ENCODE peak calls at places on chromosomes 4 and X, in ten cellular contexts. S is BE2C, Q is kidney epithelial cell, E is brain microvascular endothelial cell, D is IMR-90, C is upper lobe of left lung, X is HCT116, I is breast epithelium, T is lung, Y is keratinocyte. M is an unnamed sample.

GRCh38 chr4:90328558-90328957 is 201.4 kb downstream of the CCSER1 start:
- DNase-seq in S (peak; percentile 85), Q (no peak), E (no peak), D (peak; percentile 4), C (no peak), X (peak; percentile 44), I (no peak), T (no peak), Y (no peak), M (no peak)

GRCh38 chr4:120927758-120928409 is 5.4 kb upstream of the PRDM5 start:
- DNase-seq in S (no peak), Q (no peak), E (no peak), D (no peak), C (no peak), X (no peak), I (no peak), T (no peak), Y (no peak), M (no peak)

GRCh38 chrX:119427024-119427794 is 28.1 kb downstream of the SLC25A43 start:
- DNase-seq in S (no peak), Q (no peak), E (peak; percentile 25), D (peak; percentile 34), C (no peak), X (no peak), I (peak; percentile 28), T (no peak), Y (no peak), M (peak; percentile 38)

GRCh38 chr4:122500852-122501501 is 44.5 kb upstream of the IL2 start:
- DNase-seq in S (no peak), Q (no peak), E (peak; percentile 66), D (no peak), C (no peak), X (no peak), I (no peak), T (no peak), Y (no peak), M (no peak)

GRCh38 chr4:121791481-121791880 is 9.6 kb upstream of the EXOSC9 start:
- DNase-seq in S (no peak), Q (no peak), E (peak; percentile 79), D (peak; percentile 88), C (no peak), X (no peak), I (no peak), T (no peak), Y (no peak), M (no peak)

GRCh38 chrX:56314334-56314733 is 82.2 kb downstream of the KLF8 start:
- DNase-seq in S (no peak), Q (no peak), E (no peak), D (no peak), C (no peak), X (no peak), I (no peak), T (no peak), Y (no peak), M (no peak)

GRCh38 chrX:25131055-25131454 is 115.3 kb upstream of the ARX start:
- DNase-seq in S (no peak), Q (no peak), E (peak; percentile 2), D (peak; percentile 3), C (no peak), X (no peak), I (no peak), T (no peak), Y (no peak), M (no peak)

GRCh38 chrX:36609653-36610585 is 398.2 kb upstream of the FAM47C start:
- DNase-seq in S (no peak), Q (no peak), E (no peak), D (peak; percentile 1), C (no peak), X (no peak), I (no peak), T (no peak), Y (no peak), M (no peak)

GRCh38 chr4:122583906-122584305 is 37.0 kb downstream of the IL21 start:
- DNase-seq in S (no peak), Q (no peak), E (no peak), D (peak; percentile 21), C (peak; percentile 16), X (no peak), I (peak; percentile 27), T (no peak), Y (no peak), M (peak; percentile 32)

GRCh38 chrX:9646471-9647038 is 119.1 kb downstream of the GPR143 start:
- DNase-seq in S (no peak), Q (no peak), E (no peak), D (peak; percentile 36), C (no peak), X (no peak), I (no peak), T (no peak), Y (no peak), M (no peak)

GRCh38 chr4:155809835-155810234 is 51.0 kb downstream of the GUCY1B1 start:
- DNase-seq in S (no peak), Q (no peak), E (peak; percentile 67), D (peak; percentile 92), C (no peak), X (peak; percentile 85), I (no peak), T (no peak), Y (no peak), M (no peak)

GRCh38 chrX:124208675-124209074 is 123.8 kb upstream of the TEX13D start:
- DNase-seq in S (no peak), Q (no peak), E (no peak), D (no peak), C (no peak), X (no peak), I (no peak), T (no peak), Y (no peak), M (no peak)

GRCh38 chr4:6362243-6362885 is 92.7 kb downstream of the WFS1 start:
- DNase-seq in S (no peak), Q (no peak), E (no peak), D (no peak), C (no peak), X (no peak), I (no peak), T (no peak), Y (no peak), M (no peak)

GRCh38 chr4:95547708-95548471 is 883 bp downstream of the UNC5C start:
- DNase-seq in S (peak; percentile 42), Q (no peak), E (peak; percentile 9), D (no peak), C (peak; percentile 47), X (no peak), I (no peak), T (no peak), Y (no peak), M (peak; percentile 68)

GRCh38 chr4:147787204-147787603 is 55.3 kb downstream of the ARHGAP10 start:
- DNase-seq in S (no peak), Q (no peak), E (peak; percentile 53), D (peak; percentile 68), C (no peak), X (no peak), I (no peak), T (no peak), Y (no peak), M (no peak)

DNA sequence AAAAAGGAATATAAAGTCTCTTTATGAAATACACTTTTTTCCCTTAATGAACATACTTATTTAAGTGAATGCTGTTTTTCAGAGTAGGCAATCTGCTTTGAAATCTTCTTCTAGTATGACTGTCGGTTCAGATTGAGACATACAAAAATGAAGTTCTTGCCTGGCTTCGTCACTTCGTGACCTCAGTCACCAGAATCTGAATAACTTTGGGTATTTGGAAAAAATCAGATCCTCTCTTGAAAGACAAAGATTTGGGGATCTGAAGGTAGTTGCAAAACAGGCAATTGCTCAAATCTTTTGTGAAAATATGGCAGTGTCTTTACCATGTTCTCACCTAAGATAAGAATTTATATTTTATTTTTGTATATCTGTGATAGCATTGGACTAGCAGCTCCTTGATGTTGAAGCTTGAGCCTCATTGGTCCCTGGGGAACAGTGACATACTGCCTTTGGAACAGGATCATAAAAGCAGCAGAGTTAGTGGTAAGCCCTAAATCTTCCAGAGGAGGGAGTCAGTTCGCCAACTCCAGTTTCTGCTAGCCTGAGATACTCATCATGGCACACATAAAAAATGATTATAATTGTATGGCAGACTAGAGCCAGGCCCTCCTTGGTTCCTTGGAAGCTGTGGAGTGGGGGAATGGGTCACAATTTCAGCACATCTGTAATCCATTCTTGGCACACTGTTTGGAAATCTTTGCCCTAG is 4.9 kb downstream of the ARFIP1 start:
- DNase-seq in S (peak; percentile 75), Q (no peak), E (peak; percentile 53), D (peak; percentile 40), C (no peak), X (peak; percentile 45), I (no peak), T (no peak), Y (no peak), M (no peak)
- TF ChIP-seq CTCF in S (peak; percentile 64), Q (no peak), E (peak; percentile 22), D (peak; percentile 18), C (no peak), X (no peak), I (no peak), T (no peak), Y (peak; percentile 25), M (no peak)

DNA sequence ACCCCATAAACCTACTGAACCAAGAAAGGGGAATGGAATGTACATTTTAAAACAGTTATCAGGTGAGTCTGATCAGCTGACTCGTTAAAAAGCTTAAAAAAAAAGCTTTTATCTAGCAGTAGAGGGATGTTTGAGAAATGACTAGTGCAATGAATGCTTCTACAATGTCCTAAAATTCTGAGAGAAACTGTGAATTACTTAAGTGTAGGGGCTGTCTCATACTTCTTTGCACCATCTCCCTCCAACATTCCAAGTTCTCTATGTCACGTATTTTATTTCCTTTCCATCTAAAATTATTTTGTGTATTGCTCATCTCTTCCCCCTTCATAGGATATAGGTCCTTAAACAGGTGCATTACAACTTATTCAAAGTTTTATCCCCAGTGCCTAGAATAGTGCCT is 11.9 kb upstream of the AREG start:
- DNase-seq in S (no peak), Q (no peak), E (no peak), D (peak; percentile 24), C (no peak), X (no peak), I (no peak), T (no peak), Y (no peak), M (no peak)
- H3K27me3 ChIP-seq in S (no peaks in the 10 kb centered on the region), Q (no peaks in the 10 kb centered on the region), E (no peaks in the 10 kb centered on the region), D (no peaks in the 10 kb centered on the region), C (no peaks in the 10 kb centered on the region), X (no peaks in the 10 kb centered on the region), I (no peaks in the 10 kb centered on the region), T (no peaks in the 10 kb centered on the region), Y (no peaks in the 10 kb centered on the region), M (no peaks in the 10 kb centered on the region)

GRCh38 chr4:620851-621261 is 4.5 kb upstream of the PDE6B start:
- DNase-seq in S (no peak), Q (no peak), E (no peak), D (no peak), C (peak; percentile 57), X (no peak), I (no peak), T (no peak), Y (no peak), M (no peak)
- TF ChIP-seq CTCF in S (no peak), Q (no peak), E (no peak), D (no peak), C (no peak), X (no peak), I (no peak), T (no peak), Y (no peak), M (no peak)

DNA sequence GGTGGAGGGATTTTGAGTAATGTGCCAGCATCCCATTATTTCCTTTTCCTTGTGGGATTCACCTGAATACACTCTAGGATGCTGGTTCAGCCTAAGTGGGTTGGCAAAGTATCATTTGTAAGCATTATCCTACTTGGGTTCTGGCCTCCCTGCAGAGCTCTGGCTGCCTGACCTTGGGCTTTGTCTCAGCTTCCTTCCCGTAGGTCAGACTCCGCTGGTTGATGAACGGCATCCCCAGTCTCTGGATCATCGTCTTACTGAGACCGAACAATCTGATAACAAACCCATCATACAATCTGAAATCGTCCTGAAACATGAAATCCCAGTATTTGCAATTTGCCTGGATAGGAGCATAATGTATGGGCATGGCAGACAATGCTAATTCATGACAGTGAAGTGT is 5.4 kb downstream of the MID2 start:
- DNase-seq in S (no peak), Q (no peak), E (no peak), D (no peak), C (no peak), X (no peak), I (no peak), T (no peak), Y (no peak), M (no peak)
- H3K27me3 ChIP-seq in S (peaks cover 14% of the 10 kb centered on the region), Q (no peaks in the 10 kb centered on the region), E (no peaks in the 10 kb centered on the region), D (peaks cover 6% of the 10 kb centered on the region), C (no peaks in the 10 kb centered on the region), X (no peaks in the 10 kb centered on the region), I (no peaks in the 10 kb centered on the region), T (no peaks in the 10 kb centered on the region), Y (no peaks in the 10 kb centered on the region), M (no peaks in the 10 kb centered on the region)